ENCODE peak calls at places on chromosomes 16 and 17, in six cellular contexts. One of them, this sample, is unnamed.

GRCh38 chr17:18185391-18185790 is 1.8 kb downstream of the ALKBH5 start:
- DNase-seq in ovary: no peak
- DNase-seq in GM12878: no peak
- DNase-seq in AG09319: no peak
- DNase-seq in left lung: no peak
- DNase-seq in HT-29: no peak
- DNase-seq in this sample: no peak

GRCh38 chr16:31073073-31073822 is 792 bp downstream of the ZNF668 start:
- DNase-seq in AG09319: peak; percentile 62
- DNase-seq in ovary: peak; percentile 92
- DNase-seq in HT-29: peak; percentile 92
- DNase-seq in GM12878: no peak
- DNase-seq in left lung: peak; percentile 93
- DNase-seq in this sample: peak; percentile 37

GRCh38 chr16:66382966-66383299 is 16.4 kb downstream of the CDH5 start:
- DNase-seq in ovary: no peak
- DNase-seq in AG09319: no peak
- DNase-seq in GM12878: no peak
- DNase-seq in HT-29: no peak
- DNase-seq in left lung: no peak
- DNase-seq in this sample: no peak

GRCh38 chr16:85041184-85041928 is 13.8 kb downstream of the KIAA0513 start:
- DNase-seq in left lung: no peak
- DNase-seq in GM12878: no peak
- DNase-seq in AG09319: no peak
- DNase-seq in HT-29: no peak
- DNase-seq in ovary: no peak
- DNase-seq in this sample: no peak

GRCh38 chr16:48583075-48584065 is 26.6 kb downstream of the N4BP1 start:
- DNase-seq in GM12878: no peak
- DNase-seq in HT-29: no peak
- DNase-seq in left lung: no peak
- DNase-seq in AG09319: no peak
- DNase-seq in ovary: no peak
- DNase-seq in this sample: no peak

GRCh38 chr17:17757391-17757791 is 76.1 kb downstream of the RAI1 start:
- DNase-seq in AG09319: no peak
- DNase-seq in GM12878: no peak
- DNase-seq in ovary: no peak
- DNase-seq in left lung: no peak
- DNase-seq in HT-29: no peak
- DNase-seq in this sample: no peak

GRCh38 chr16:69561901-69562300 is 3.9 kb upstream of the NFAT5 start:
- DNase-seq in ovary: no peak
- DNase-seq in AG09319: no peak
- DNase-seq in left lung: no peak
- DNase-seq in HT-29: no peak
- DNase-seq in GM12878: no peak
- DNase-seq in this sample: no peak

GRCh38 chr17:41178843-41179616 is 1.0 kb upstream of the KRTAP4-2 start:
- DNase-seq in left lung: no peak
- DNase-seq in ovary: no peak
- DNase-seq in AG09319: no peak
- DNase-seq in HT-29: no peak
- DNase-seq in GM12878: no peak
- DNase-seq in this sample: no peak

GRCh38 chr16:48102083-48103008 is 53.4 kb downstream of the ABCC12 start:
- DNase-seq in ovary: no peak
- DNase-seq in AG09319: no peak
- DNase-seq in GM12878: no peak
- DNase-seq in left lung: no peak
- DNase-seq in HT-29: no peak
- DNase-seq in this sample: no peak